ENCODE peak calls at places on chromosomes 6 and 20, in five cellular contexts. D is putamen; L is stimulated activated CD8-positive, alpha-beta memory T cell treated with anti-CD3 and anti-CD28 coated beads, Interleukin-4, amount 100 ng/mL, for 1 hour; R is NCI-H1092 treated with DMSO at 0.1 percent for 48 hours; E is stomach. V is an unnamed sample.

GRCh38 chr6:50831216-50831615 is 12.5 kb downstream of the TFAP2B start:
- DNase-seq in D (no peak), L (no peak), R (no peak), E (no peak), V (no peak)

GRCh38 chr6:166156942-166157341 is 10.7 kb downstream of the TBXT start:
- DNase-seq in D (peak), L (no peak), R (no peak), E (no peak), V (peak)

GRCh38 chr20:17568972-17569471 is 853 bp upstream of the DSTN start:
- DNase-seq in D (peak), L (no peak), R (peak), E (peak), V (peak)

GRCh38 chr6:43575105-43575771 is 600 bp downstream of the XPO5 start:
- DNase-seq in D (peak), L (no peak), R (peak), E (peak), V (peak)

GRCh38 chr6:149991838-149992237 is 28.1 kb downstream of the ULBP1 start:
- DNase-seq in D (no peak), L (no peak), R (no peak), E (no peak), V (no peak)

GRCh38 chr6:145883263-145883662 is 68.7 kb upstream of the FBXO30 start:
- DNase-seq in D (no peak), L (no peak), R (no peak), E (no peak), V (no peak)

GRCh38 chr6:9397981-9398559 is 962.7 kb upstream of the SLC35B3 start:
- DNase-seq in D (no peak), L (no peak), R (peak), E (peak), V (peak)

GRCh38 chr6:42627674-42628073 is 63.8 kb downstream of the UBR2 start:
- DNase-seq in D (no peak), L (no peak), R (no peak), E (no peak), V (no peak)

GRCh38 chr20:32218156-32218900 is 10.6 kb downstream of the POFUT1 start:
- DNase-seq in D (no peak), L (no peak), R (no peak), E (no peak), V (no peak)